ENCODE peak calls at places on chromosomes 2 and 18, in ten cellular contexts. J, P, S, H, B, E, Q, N, D and O are unnamed samples.

GRCh38 chr2:239811806-239812560 is 213.2 kb downstream of the NDUFA10 start:
- DNase-seq in J (peak), P (no peak), S (no peak), H (no peak), B (peak), E (no peak), Q (no peak), N (no peak), D (peak), O (no peak)

GRCh38 chr2:240832205-240832727 is 12.2 kb upstream of the KIF1A start:
- DNase-seq in J (peak), P (peak), S (peak), H (peak), B (peak), E (peak), Q (peak), N (peak), D (peak), O (peak)

GRCh38 chr2:235676536-235676799 is 182.6 kb downstream of the AGAP1 start:
- DNase-seq in J (no peak), P (no peak), S (no peak), H (no peak), B (no peak), E (no peak), Q (no peak), N (no peak), D (no peak), O (no peak)

GRCh38 chr2:235740821-235741220 is 247.0 kb downstream of the AGAP1 start:
- DNase-seq in J (no peak), P (no peak), S (no peak), H (no peak), B (no peak), E (no peak), Q (peak), N (no peak), D (no peak), O (no peak)

GRCh38 chr2:65687614-65688013 is 255.2 kb upstream of the SPRED2 start:
- DNase-seq in J (no peak), P (no peak), S (peak), H (no peak), B (no peak), E (no peak), Q (no peak), N (no peak), D (no peak), O (no peak)

GRCh38 chr18:79681484-79682387 is 2.1 kb downstream of the CTDP1 start:
- DNase-seq in J (no peak), P (no peak), S (no peak), H (no peak), B (peak), E (peak), Q (no peak), N (no peak), D (no peak), O (peak)

GRCh38 chr2:241892299-241893137 is 23.0 kb downstream of the RTP5 start:
- DNase-seq in J (peak), P (no peak), S (no peak), H (no peak), B (peak), E (no peak), Q (no peak), N (no peak), D (peak), O (peak)

GRCh38 chr2:115214050-115214449 is 771.6 kb downstream of the DPP10 start:
- DNase-seq in J (no peak), P (no peak), S (no peak), H (no peak), B (no peak), E (no peak), Q (no peak), N (no peak), D (no peak), O (no peak)

GRCh38 chr2:3516831-3517230 is 2.5 kb downstream of the ADI1 start:
- DNase-seq in J (no peak), P (no peak), S (no peak), H (no peak), B (no peak), E (no peak), Q (no peak), N (no peak), D (no peak), O (no peak)

GRCh38 chr2:3517948-3518495 is 1.3 kb downstream of the ADI1 start:
- DNase-seq in J (no peak), P (no peak), S (no peak), H (no peak), B (no peak), E (no peak), Q (no peak), N (no peak), D (no peak), O (no peak)

GRCh38 chr2:3518496-3519254 is 656 bp downstream of the ADI1 start:
- DNase-seq in J (peak), P (peak), S (peak), H (peak), B (peak), E (peak), Q (peak), N (peak), D (peak), O (peak)

GRCh38 chr2:3520591-3520990 is 1.3 kb upstream of the ADI1 start:
- DNase-seq in J (no peak), P (no peak), S (no peak), H (no peak), B (no peak), E (no peak), Q (no peak), N (no peak), D (no peak), O (peak)

DNA sequence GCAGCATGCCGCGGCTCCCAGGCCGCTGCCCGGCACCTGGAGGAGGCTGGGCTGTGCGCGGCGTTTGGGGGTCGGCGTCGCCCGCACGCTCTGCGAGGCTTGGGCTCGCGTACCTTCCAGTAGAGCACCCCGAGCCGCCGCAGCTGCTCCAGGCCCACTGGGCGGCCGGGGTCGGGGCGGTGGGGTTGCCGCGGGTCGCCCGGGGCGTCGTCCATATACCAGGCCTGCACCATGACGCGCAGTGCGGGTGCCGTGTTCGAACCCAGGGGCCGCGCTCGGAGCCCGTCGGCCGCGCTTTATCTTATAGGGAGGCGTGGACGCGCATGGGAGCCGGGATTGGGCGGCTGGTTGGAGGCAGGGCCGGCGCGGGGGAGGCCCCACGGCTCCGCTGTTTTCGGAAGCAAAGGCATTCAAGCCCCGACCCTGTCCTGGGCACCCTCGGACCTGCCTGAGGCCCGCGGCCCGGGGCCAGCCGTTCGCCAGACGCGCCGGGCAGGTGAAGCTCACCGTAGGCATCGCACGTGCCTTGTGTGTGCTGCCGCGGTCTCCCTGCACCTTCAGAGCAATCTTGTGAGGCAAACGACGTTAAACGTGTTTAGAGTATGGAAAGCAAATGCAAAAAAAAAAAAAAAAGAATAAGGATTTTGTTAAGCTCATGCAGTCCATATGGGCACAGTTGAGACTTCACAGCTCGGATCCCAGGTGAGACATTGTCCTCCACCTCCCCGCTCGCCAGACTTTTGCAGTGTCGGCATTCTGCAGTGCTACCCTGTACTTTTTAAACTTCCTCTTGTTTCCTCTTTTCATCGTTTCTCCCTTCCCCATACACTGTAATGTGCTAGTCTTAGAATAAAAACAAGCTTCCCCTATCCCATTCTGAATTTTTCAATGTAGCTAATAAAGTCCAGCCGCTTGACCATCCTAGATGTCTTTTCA is at the start of gene ADI1:
- DNase-seq in J (peak), P (peak), S (peak), H (peak), B (peak), E (peak), Q (peak), N (peak), D (peak), O (peak)
- TF ChIP-seq POLR2A in J (peak), P (no peak), S (peak), H (peak), B (no peak), E (no peak), Q (peak), N (peak), D (peak), O (peak)

GRCh38 chr18:75203456-75204261 is 5.3 kb downstream of the PTGR3 start:
- DNase-seq in J (no peak), P (no peak), S (no peak), H (peak), B (no peak), E (no peak), Q (no peak), N (peak), D (no peak), O (peak)

GRCh38 chr18:75202976-75203375 is 6.0 kb downstream of the PTGR3 start:
- DNase-seq in J (no peak), P (no peak), S (no peak), H (no peak), B (no peak), E (no peak), Q (no peak), N (no peak), D (no peak), O (no peak)

GRCh38 chr18:75204978-75205759 is 3.8 kb downstream of the PTGR3 start:
- DNase-seq in J (no peak), P (no peak), S (no peak), H (peak), B (no peak), E (no peak), Q (no peak), N (peak), D (no peak), O (no peak)

GRCh38 chr18:75205760-75206109 is 3.2 kb downstream of the PTGR3 start:
- DNase-seq in J (no peak), P (no peak), S (no peak), H (peak), B (no peak), E (no peak), Q (no peak), N (peak), D (no peak), O (no peak)

GRCh38 chr18:75204262-75204977 is 4.5 kb downstream of the PTGR3 start:
- DNase-seq in J (no peak), P (no peak), S (no peak), H (peak), B (no peak), E (no peak), Q (no peak), N (peak), D (no peak), O (no peak)
- H3K4me3 ChIP-seq in J (no peak), P (peak), S (peak), H (peak), B (peak), E (peak), Q (no peak), N (peak), D (peak), O (peak)

DNA sequence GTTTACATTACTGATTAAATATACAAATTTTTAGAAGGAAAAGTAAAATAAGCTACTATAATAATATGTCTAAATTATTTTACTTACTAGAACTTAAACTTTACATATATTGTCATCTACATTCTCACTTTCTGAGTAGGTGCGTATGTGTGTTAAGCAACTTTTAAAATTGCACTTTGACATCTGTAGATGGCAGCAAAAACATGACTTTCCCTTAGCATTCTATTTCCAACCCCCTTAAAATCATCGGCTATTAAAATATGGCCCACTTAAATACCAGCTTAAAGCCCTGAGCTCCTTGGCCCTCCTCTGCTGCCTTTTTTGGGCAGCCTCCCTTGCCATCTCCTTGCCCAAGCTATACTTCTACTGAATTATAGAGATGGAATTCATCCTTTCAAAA is 78.0 kb downstream of the UPP2 start:
- DNase-seq in J (no peak), P (no peak), S (no peak), H (peak), B (no peak), E (no peak), Q (peak), N (no peak), D (no peak), O (no peak)
- TF ChIP-seq CTCF in J (peak), P (no peak), S (no peak), H (peak), B (peak), E (no peak), Q (peak), N (peak), D (peak), O (no peak)

GRCh38 chr18:22193466-22193865 is 24.1 kb downstream of the GATA6 start:
- DNase-seq in J (peak), P (no peak), S (no peak), H (no peak), B (no peak), E (no peak), Q (no peak), N (no peak), D (no peak), O (no peak)
- TF ChIP-seq POLR2A in J (no peak), P (no peak), S (no peak), H (no peak), B (no peak), E (no peak), Q (no peak), N (no peak), D (no peak), O (no peak)

DNA sequence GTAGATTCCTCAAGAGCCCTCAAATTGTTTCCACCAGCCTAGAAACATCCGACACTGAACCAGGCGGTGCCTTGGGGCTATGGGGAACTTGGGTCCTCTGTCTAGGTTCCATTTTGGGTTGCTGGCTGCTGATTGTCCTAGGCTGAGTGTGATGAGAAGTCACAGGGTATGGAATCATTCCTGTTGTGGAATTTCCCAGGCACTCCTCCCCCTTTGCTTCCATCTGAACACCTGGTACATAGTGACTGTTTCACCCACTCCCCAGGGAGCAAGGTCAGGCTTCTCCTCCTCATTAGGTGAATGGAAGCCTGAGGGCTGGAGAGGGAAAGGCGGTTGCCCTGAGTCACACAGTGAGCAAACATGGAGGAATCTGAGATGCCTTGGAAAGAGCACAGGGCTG is 4.5 kb downstream of the KIF3C start:
- DNase-seq in J (no peak), P (no peak), S (no peak), H (peak), B (peak), E (no peak), Q (peak), N (no peak), D (peak), O (no peak)
- H3K4me3 ChIP-seq in J (no peak), P (no peak), S (no peak), H (no peak), B (no peak), E (no peak), Q (peak), N (no peak), D (no peak), O (no peak)